ENCODE peak calls at places on chromosomes 5 and 9, in nine cellular contexts. B is H9, P is brain microvascular endothelial cell, A is fibroblast of the aortic adventitia, U is A549, T is IMR-90, Q is progenitor cell of endocrine pancreas, K is AG09319, Z is HCT116. W is an unnamed sample.
A peak's percentile ranks its signal among the peaks of the same experiment; 100 is the strongest.

GRCh38 chr5:170434953-170435605 is 45.9 kb upstream of the KCNMB1 start:
- DNase-seq in B (peak; percentile 82), P (peak; percentile 48), A (peak; percentile 63), U (peak; percentile 53), T (peak; percentile 37), Q (peak; percentile 54), K (peak; percentile 15), Z (peak; percentile 32), W (peak; percentile 79)

GRCh38 chr5:81183811-81184748 is 49.0 kb upstream of the CKMT2 start:
- DNase-seq in B (no peak), P (no peak), A (no peak), U (no peak), T (no peak), Q (no peak), K (no peak), Z (no peak), W (no peak)

GRCh38 chr5:91030521-91031395 is 352.4 kb downstream of the ARRDC3 start:
- DNase-seq in B (no peak), P (no peak), A (no peak), U (no peak), T (peak; percentile 8), Q (no peak), K (no peak), Z (no peak), W (no peak)

GRCh38 chr5:673837-674629 is 19.1 kb downstream of the TPPP start:
- DNase-seq in B (peak; percentile 28), P (no peak), A (no peak), U (no peak), T (no peak), Q (no peak), K (no peak), Z (no peak), W (no peak)

GRCh38 chr5:136276946-136277345 is 84.0 kb upstream of the SMIM32 start:
- DNase-seq in B (no peak), P (no peak), A (peak; percentile 4), U (no peak), T (no peak), Q (no peak), K (no peak), Z (no peak), W (no peak)

GRCh38 chr5:111072949-111073682 is 1.6 kb downstream of the TSLP start:
- DNase-seq in B (peak; percentile 84), P (no peak), A (peak; percentile 44), U (peak; percentile 11), T (peak; percentile 28), Q (peak; percentile 11), K (no peak), Z (peak; percentile 19), W (peak; percentile 35)

GRCh38 chr9:125428060-125428481 is 166.4 kb downstream of the GAPVD1 start:
- DNase-seq in B (no peak), P (no peak), A (no peak), U (peak; percentile 31), T (no peak), Q (no peak), K (no peak), Z (peak; percentile 28), W (peak; percentile 76)

GRCh38 chr9:99075246-99075912 is 29.5 kb upstream of the TGFBR1 start:
- DNase-seq in B (no peak), P (peak; percentile 76), A (peak; percentile 11), U (no peak), T (peak; percentile 60), Q (no peak), K (no peak), Z (no peak), W (no peak)

GRCh38 chr5:140076142-140076541 is 33.0 kb upstream of the NRG2 start:
- DNase-seq in B (no peak), P (no peak), A (no peak), U (no peak), T (no peak), Q (no peak), K (no peak), Z (no peak), W (no peak)

GRCh38 chr5:140076788-140077187 is 33.7 kb upstream of the NRG2 start:
- DNase-seq in B (no peak), P (no peak), A (no peak), U (no peak), T (no peak), Q (no peak), K (no peak), Z (no peak), W (no peak)

GRCh38 chr5:140073296-140073695 is 30.2 kb upstream of the NRG2 start:
- DNase-seq in B (no peak), P (no peak), A (peak; percentile 57), U (no peak), T (peak; percentile 17), Q (no peak), K (no peak), Z (no peak), W (no peak)

GRCh38 chr5:140072812-140073211 is 29.7 kb upstream of the NRG2 start:
- DNase-seq in B (no peak), P (no peak), A (no peak), U (no peak), T (no peak), Q (no peak), K (no peak), Z (no peak), W (no peak)

DNA sequence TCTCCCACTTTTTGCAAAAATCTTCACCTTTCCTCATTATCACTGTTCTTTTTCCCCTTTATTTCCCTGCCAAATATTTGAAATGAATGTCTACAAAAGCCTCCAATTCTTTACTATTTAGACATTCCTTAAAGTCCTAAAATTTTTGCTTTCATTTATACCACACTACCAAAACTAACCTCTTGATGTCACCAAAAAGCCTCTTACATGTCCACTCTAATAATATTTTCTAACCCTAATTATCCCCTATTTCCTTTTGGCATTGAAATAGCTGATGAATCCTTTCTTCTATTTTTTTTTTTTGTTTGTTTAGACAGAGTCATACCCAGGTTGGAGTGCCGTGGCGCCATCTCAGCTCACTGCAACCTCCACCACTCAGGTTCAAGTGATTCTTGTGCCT is 32.3 kb upstream of the NRG2 start:
- DNase-seq in B (no peak), P (no peak), A (peak; percentile 57), U (no peak), T (peak; percentile 23), Q (no peak), K (no peak), Z (no peak), W (peak; percentile 6)
- TF ChIP-seq CTCF in B (peak; percentile 41), P (no peak), A (peak; percentile 50), U (peak; percentile 38), T (peak; percentile 45), Q (no peak), K (peak; percentile 9), Z (no peak), W (no peak)

GRCh38 chr9:36730414-36730813 is 157.7 kb downstream of the MELK start:
- DNase-seq in B (no peak), P (no peak), A (no peak), U (no peak), T (no peak), Q (no peak), K (no peak), Z (no peak), W (no peak)

GRCh38 chr9:36729902-36730301 is 157.2 kb downstream of the MELK start:
- DNase-seq in B (no peak), P (no peak), A (peak; percentile 27), U (no peak), T (peak; percentile 40), Q (no peak), K (no peak), Z (no peak), W (no peak)

GRCh38 chr9:36731576-36731975 is 158.9 kb downstream of the MELK start:
- DNase-seq in B (no peak), P (no peak), A (no peak), U (no peak), T (peak; percentile 74), Q (no peak), K (no peak), Z (no peak), W (no peak)

GRCh38 chr9:36731068-36731467 is 158.4 kb downstream of the MELK start:
- DNase-seq in B (no peak), P (no peak), A (no peak), U (no peak), T (no peak), Q (no peak), K (no peak), Z (no peak), W (no peak)

DNA sequence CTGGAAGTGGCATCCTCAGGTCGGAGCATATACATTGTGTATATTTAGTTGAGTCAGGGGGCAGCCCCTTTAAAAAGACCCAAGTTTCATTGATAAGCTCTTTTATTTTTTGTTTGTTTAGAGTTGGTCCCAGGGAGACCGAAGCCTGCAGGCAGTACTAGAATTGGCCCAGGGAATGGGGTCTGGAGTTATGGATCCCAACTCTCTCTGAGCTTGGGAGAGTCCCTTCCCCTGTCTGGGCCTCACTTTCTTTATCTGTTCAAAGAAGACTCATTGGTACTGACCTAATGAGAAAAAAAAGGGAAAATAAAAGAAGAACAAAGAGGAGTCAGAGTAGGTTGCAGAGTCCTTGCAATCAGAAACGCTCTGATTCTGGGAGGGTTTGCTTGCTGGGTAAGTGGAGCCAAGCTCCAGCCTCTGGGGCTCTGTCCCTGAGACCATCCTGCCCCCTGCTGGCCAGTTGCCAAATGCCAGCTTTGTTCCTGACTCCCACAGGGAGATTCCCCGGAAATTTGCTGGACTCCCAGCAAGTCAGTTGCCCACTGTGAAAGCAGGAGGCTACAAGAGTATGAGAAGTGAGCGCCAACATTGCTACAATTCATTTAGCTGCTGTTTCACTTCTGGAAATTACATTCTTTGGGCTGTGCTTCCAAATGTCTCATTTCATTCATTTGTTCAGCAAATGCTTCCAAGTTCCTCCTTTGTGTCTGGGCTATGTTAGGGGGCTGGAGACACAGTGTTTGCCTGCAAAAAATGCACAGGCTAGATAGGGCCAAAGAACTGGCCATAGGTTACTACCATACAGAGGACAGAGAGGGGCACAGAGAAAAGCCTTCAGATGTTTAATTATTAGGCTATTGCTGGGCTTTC is 156.2 kb downstream of the MELK start:
- DNase-seq in B (peak; percentile 91), P (peak; percentile 68), A (peak; percentile 82), U (peak; percentile 54), T (peak; percentile 78), Q (peak; percentile 81), K (peak; percentile 23), Z (peak; percentile 57), W (peak; percentile 62)
- TF ChIP-seq CTCF in B (peak; percentile 98), P (peak; percentile 95), A (peak; percentile 78), U (peak; percentile 82), T (peak; percentile 83), Q (peak; percentile 97), K (peak; percentile 69), Z (peak; percentile 91), W (peak; percentile 34)

DNA sequence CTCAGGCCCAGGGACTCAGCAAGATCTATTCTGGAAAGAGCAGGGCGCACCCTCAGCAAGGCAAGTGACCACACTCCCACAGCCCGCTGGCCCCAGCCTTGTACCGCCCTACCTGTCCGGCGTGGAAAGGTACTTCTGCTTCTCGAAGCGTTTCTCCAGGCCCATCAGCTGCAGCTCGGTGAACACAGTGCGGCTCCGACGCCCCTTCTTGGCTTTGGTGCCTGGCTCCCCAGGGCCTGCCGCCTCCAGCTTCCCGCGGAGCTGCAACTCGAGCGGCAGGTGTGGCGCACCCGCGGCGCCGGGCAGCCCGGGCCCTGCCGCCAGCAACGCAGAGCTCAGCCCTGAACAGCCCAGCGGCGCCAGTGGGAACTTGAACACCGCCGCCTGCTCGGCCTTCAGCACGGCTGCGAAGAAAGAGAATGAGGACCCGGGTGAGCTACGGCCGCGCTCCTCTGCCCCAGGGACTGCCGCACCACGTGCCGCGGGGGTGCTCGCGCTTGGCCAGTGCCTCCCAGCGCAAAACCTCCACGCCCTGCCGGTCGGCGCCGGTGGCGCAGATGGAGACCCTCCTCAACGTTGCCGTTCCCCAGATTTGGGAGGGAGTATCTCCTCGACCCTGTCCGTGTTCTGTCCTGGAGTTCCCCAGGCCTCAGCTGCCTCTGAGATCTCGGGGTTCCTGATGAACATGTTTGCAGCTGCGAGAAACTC is 2.2 kb downstream of the BARX1 start:
- DNase-seq in B (peak; percentile 48), P (no peak), A (no peak), U (no peak), T (no peak), Q (no peak), K (no peak), Z (no peak), W (no peak)
- TF ChIP-seq CTCF in B (peak; percentile 35), P (no peak), A (no peak), U (no peak), T (no peak), Q (peak; percentile 10), K (no peak), Z (no peak), W (no peak)

GRCh38 chr9:137301086-137301947 is 754 bp downstream of the NRARP start:
- DNase-seq in B (peak; percentile 59), P (no peak), A (peak; percentile 25), U (no peak), T (peak; percentile 39), Q (peak; percentile 54), K (no peak), Z (peak; percentile 29), W (peak; percentile 56)
- TF ChIP-seq CTCF in B (peak; percentile 47), P (no peak), A (no peak), U (peak; percentile 47), T (peak; percentile 45), Q (peak; percentile 45), K (no peak), Z (peak; percentile 21), W (no peak)

W was measured in Calu3.